ENCODE peak calls at places on chromosomes 6 and 20, in ten cellular contexts. One of them, this sample, is unnamed.
A peak's percentile ranks its signal among the peaks of the same experiment; 100 is the strongest.

GRCh38 chr6:39062014-39062740 is 13.6 kb downstream of the GLP1R start:
- DNase-seq in H1: no peak
- DNase-seq in GM12878: no peak
- DNase-seq in HCT116: no peak
- DNase-seq in endothelial cell of umbilical vein: no peak
- DNase-seq in A549: no peak
- DNase-seq in K562: no peak
- DNase-seq in HepG2: no peak
- DNase-seq in NB4: no peak
- DNase-seq in WTC11: no peak
- DNase-seq in this sample: peak; percentile 80

GRCh38 chr6:3534599-3534998 is 77.7 kb upstream of the SLC22A23 start:
- DNase-seq in HCT116: no peak
- DNase-seq in GM12878: no peak
- DNase-seq in NB4: no peak
- DNase-seq in H1: no peak
- DNase-seq in HepG2: peak; percentile 16
- DNase-seq in endothelial cell of umbilical vein: no peak
- DNase-seq in WTC11: no peak
- DNase-seq in A549: no peak
- DNase-seq in K562: no peak
- DNase-seq in this sample: no peak

GRCh38 chr6:146788115-146788514 is 189.3 kb downstream of the ADGB start:
- DNase-seq in WTC11: no peak
- DNase-seq in HCT116: no peak
- DNase-seq in NB4: no peak
- DNase-seq in K562: no peak
- DNase-seq in A549: no peak
- DNase-seq in H1: no peak
- DNase-seq in GM12878: no peak
- DNase-seq in HepG2: no peak
- DNase-seq in endothelial cell of umbilical vein: no peak
- DNase-seq in this sample: no peak

GRCh38 chr6:10809098-10809497 is 29.2 kb downstream of the MAK start:
- DNase-seq in HepG2: no peak
- DNase-seq in A549: no peak
- DNase-seq in WTC11: no peak
- DNase-seq in H1: no peak
- DNase-seq in NB4: peak; percentile 31
- DNase-seq in K562: no peak
- DNase-seq in HCT116: no peak
- DNase-seq in endothelial cell of umbilical vein: no peak
- DNase-seq in GM12878: no peak
- DNase-seq in this sample: no peak

GRCh38 chr6:48765352-48765961 is 654.5 kb upstream of the PTCHD4 start:
- DNase-seq in NB4: peak; percentile 60
- DNase-seq in HepG2: peak; percentile 46
- DNase-seq in H1: peak; percentile 25
- DNase-seq in WTC11: peak; percentile 38
- DNase-seq in HCT116: peak; percentile 59
- DNase-seq in A549: peak; percentile 55
- DNase-seq in GM12878: no peak
- DNase-seq in K562: no peak
- DNase-seq in endothelial cell of umbilical vein: peak; percentile 74
- DNase-seq in this sample: peak; percentile 22

GRCh38 chr6:156686429-156686939 is 90.7 kb upstream of the ARID1B start:
- DNase-seq in endothelial cell of umbilical vein: peak; percentile 81
- DNase-seq in K562: no peak
- DNase-seq in HCT116: no peak
- DNase-seq in HepG2: peak; percentile 70
- DNase-seq in GM12878: no peak
- DNase-seq in WTC11: peak; percentile 41
- DNase-seq in H1: no peak
- DNase-seq in A549: peak; percentile 26
- DNase-seq in NB4: peak; percentile 50
- DNase-seq in this sample: peak; percentile 69

GRCh38 chr6:38080889-38081288 is 261.4 kb downstream of the ZFAND3 start:
- DNase-seq in H1: no peak
- DNase-seq in A549: no peak
- DNase-seq in K562: no peak
- DNase-seq in HCT116: no peak
- DNase-seq in GM12878: no peak
- DNase-seq in NB4: no peak
- DNase-seq in WTC11: no peak
- DNase-seq in HepG2: peak; percentile 5
- DNase-seq in endothelial cell of umbilical vein: peak; percentile 43
- DNase-seq in this sample: no peak

GRCh38 chr6:97663252-97663651 is 380.2 kb upstream of the MMS22L start:
- DNase-seq in endothelial cell of umbilical vein: no peak
- DNase-seq in HepG2: no peak
- DNase-seq in GM12878: no peak
- DNase-seq in WTC11: no peak
- DNase-seq in NB4: no peak
- DNase-seq in HCT116: no peak
- DNase-seq in H1: no peak
- DNase-seq in A549: no peak
- DNase-seq in K562: no peak
- DNase-seq in this sample: no peak

GRCh38 chr6:117483004-117483644 is 650 bp downstream of the DCBLD1 start:
- DNase-seq in NB4: peak; percentile 76
- DNase-seq in GM12878: no peak
- DNase-seq in WTC11: peak; percentile 69
- DNase-seq in K562: peak; percentile 50
- DNase-seq in endothelial cell of umbilical vein: peak; percentile 64
- DNase-seq in A549: peak; percentile 38
- DNase-seq in HCT116: no peak
- DNase-seq in H1: no peak
- DNase-seq in HepG2: peak; percentile 74
- DNase-seq in this sample: peak; percentile 54

GRCh38 chr6:30855429-30856069 is 28.8 kb upstream of the DDR1 start:
- DNase-seq in HCT116: no peak
- DNase-seq in H1: no peak
- DNase-seq in GM12878: no peak
- DNase-seq in A549: no peak
- DNase-seq in WTC11: no peak
- DNase-seq in endothelial cell of umbilical vein: no peak
- DNase-seq in K562: no peak
- DNase-seq in HepG2: peak; percentile 71
- DNase-seq in NB4: no peak
- DNase-seq in this sample: no peak

GRCh38 chr20:56428388-56428787 is 16.3 kb downstream of the CASS4 start:
- DNase-seq in HCT116: no peak
- DNase-seq in A549: no peak
- DNase-seq in WTC11: no peak
- DNase-seq in K562: no peak
- DNase-seq in endothelial cell of umbilical vein: no peak
- DNase-seq in H1: no peak
- DNase-seq in HepG2: no peak
- DNase-seq in GM12878: no peak
- DNase-seq in NB4: no peak
- DNase-seq in this sample: no peak

GRCh38 chr6:52696418-52696817 is 25.5 kb downstream of the TMEM14A start:
- DNase-seq in NB4: no peak
- DNase-seq in GM12878: no peak
- DNase-seq in H1: no peak
- DNase-seq in A549: no peak
- DNase-seq in endothelial cell of umbilical vein: no peak
- DNase-seq in WTC11: no peak
- DNase-seq in K562: no peak
- DNase-seq in HCT116: no peak
- DNase-seq in HepG2: no peak
- DNase-seq in this sample: no peak

DNA sequence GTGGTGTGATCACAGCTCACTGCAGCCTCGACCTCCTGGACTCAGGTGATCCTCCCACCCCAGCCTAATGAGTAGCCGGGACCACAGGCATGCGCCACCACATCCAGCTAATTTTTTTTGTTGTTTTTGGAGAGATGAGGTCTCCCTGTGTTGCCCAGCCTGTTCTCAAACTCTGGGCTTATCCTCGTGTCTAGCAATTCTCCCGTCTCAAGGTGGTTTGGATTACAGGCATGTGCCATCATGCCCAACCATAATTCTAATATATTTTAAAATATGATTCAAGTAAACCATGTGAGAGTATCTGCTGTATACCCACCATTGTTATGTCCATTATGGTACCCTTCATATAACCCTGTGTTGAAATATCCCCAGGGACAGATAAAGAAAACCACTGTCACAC is 60.3 kb upstream of the C20orf144 start:
- DNase-seq in endothelial cell of umbilical vein: no peak
- DNase-seq in GM12878: no peak
- DNase-seq in HCT116: no peak
- DNase-seq in WTC11: no peak
- DNase-seq in HepG2: no peak
- DNase-seq in A549: no peak
- DNase-seq in H1: no peak
- DNase-seq in K562: no peak
- DNase-seq in NB4: peak; percentile 40
- DNase-seq in this sample: no peak
- TF ChIP-seq MAX in endothelial cell of umbilical vein: no peak
- TF ChIP-seq MAX in GM12878: no peak
- TF ChIP-seq MAX in HCT116: no peak
- TF ChIP-seq MAX in WTC11: no peak
- TF ChIP-seq MAX in HepG2: no peak
- TF ChIP-seq MAX in A549: no peak
- TF ChIP-seq MAX in H1: no peak
- TF ChIP-seq MAX in K562: no peak
- TF ChIP-seq MAX in NB4: no peak
- TF ChIP-seq MAX in this sample: no peak

DNA sequence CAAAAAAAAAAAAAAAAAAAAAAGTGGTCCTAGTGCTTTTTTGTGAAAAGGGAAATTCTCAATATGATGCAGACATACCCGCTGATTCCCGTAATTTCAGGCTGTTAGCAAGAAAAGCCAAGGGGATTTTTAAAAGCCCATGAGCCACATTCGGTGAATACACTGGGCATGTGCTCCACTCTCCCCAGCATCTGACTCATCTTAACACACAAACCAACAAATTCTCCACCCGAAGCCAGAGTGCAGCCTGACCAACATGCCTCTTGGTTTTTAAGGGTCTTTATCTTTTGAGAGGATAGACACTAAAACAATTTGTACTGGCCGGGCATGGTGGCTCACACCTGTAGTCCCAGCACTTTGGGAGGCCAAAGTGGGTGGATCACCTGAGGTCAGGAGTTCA is 45.5 kb upstream of the CD83 start:
- DNase-seq in HCT116: no peak
- DNase-seq in WTC11: no peak
- DNase-seq in GM12878: no peak
- DNase-seq in H1: no peak
- DNase-seq in A549: no peak
- DNase-seq in endothelial cell of umbilical vein: no peak
- DNase-seq in K562: no peak
- DNase-seq in HepG2: no peak
- DNase-seq in NB4: no peak
- DNase-seq in this sample: no peak
- TF ChIP-seq MAX in HCT116: no peak
- TF ChIP-seq MAX in WTC11: no peak
- TF ChIP-seq MAX in GM12878: no peak
- TF ChIP-seq MAX in H1: no peak
- TF ChIP-seq MAX in A549: no peak
- TF ChIP-seq MAX in endothelial cell of umbilical vein: no peak
- TF ChIP-seq MAX in K562: no peak
- TF ChIP-seq MAX in HepG2: no peak
- TF ChIP-seq MAX in NB4: no peak
- TF ChIP-seq MAX in this sample: no peak

GRCh38 chr20:10667077-10667401 is 6.8 kb downstream of the JAG1 start:
- DNase-seq in K562: no peak
- DNase-seq in HepG2: no peak
- DNase-seq in HCT116: no peak
- DNase-seq in WTC11: no peak
- DNase-seq in NB4: no peak
- DNase-seq in H1: no peak
- DNase-seq in GM12878: no peak
- DNase-seq in A549: no peak
- DNase-seq in endothelial cell of umbilical vein: peak; percentile 89
- DNase-seq in this sample: no peak
- TF ChIP-seq MAX in K562: no peak
- TF ChIP-seq MAX in HepG2: no peak
- TF ChIP-seq MAX in HCT116: no peak
- TF ChIP-seq MAX in WTC11: no peak
- TF ChIP-seq MAX in NB4: no peak
- TF ChIP-seq MAX in H1: no peak
- TF ChIP-seq MAX in GM12878: no peak
- TF ChIP-seq MAX in A549: no peak
- TF ChIP-seq MAX in endothelial cell of umbilical vein: peak; percentile 56
- TF ChIP-seq MAX in this sample: no peak

GRCh38 chr20:58045156-58045555 is 183.3 kb downstream of the ANKRD60 start:
- DNase-seq in H1: no peak
- DNase-seq in K562: no peak
- DNase-seq in HepG2: no peak
- DNase-seq in endothelial cell of umbilical vein: no peak
- DNase-seq in HCT116: no peak
- DNase-seq in NB4: no peak
- DNase-seq in A549: no peak
- DNase-seq in WTC11: no peak
- DNase-seq in GM12878: no peak
- DNase-seq in this sample: no peak

GRCh38 chr20:58051367-58051766 is 177.1 kb downstream of the ANKRD60 start:
- DNase-seq in A549: no peak
- DNase-seq in K562: no peak
- DNase-seq in endothelial cell of umbilical vein: no peak
- DNase-seq in HCT116: no peak
- DNase-seq in GM12878: no peak
- DNase-seq in NB4: no peak
- DNase-seq in HepG2: no peak
- DNase-seq in H1: no peak
- DNase-seq in WTC11: no peak
- DNase-seq in this sample: no peak

GRCh38 chr20:58045579-58045978 is 182.9 kb downstream of the ANKRD60 start:
- DNase-seq in WTC11: no peak
- DNase-seq in endothelial cell of umbilical vein: no peak
- DNase-seq in HepG2: no peak
- DNase-seq in HCT116: no peak
- DNase-seq in H1: no peak
- DNase-seq in K562: no peak
- DNase-seq in NB4: no peak
- DNase-seq in GM12878: no peak
- DNase-seq in A549: no peak
- DNase-seq in this sample: no peak

GRCh38 chr20:58046311-58046710 is 182.1 kb downstream of the ANKRD60 start:
- DNase-seq in NB4: no peak
- DNase-seq in WTC11: no peak
- DNase-seq in A549: no peak
- DNase-seq in H1: no peak
- DNase-seq in endothelial cell of umbilical vein: no peak
- DNase-seq in HepG2: no peak
- DNase-seq in K562: no peak
- DNase-seq in HCT116: no peak
- DNase-seq in GM12878: no peak
- DNase-seq in this sample: no peak

DNA sequence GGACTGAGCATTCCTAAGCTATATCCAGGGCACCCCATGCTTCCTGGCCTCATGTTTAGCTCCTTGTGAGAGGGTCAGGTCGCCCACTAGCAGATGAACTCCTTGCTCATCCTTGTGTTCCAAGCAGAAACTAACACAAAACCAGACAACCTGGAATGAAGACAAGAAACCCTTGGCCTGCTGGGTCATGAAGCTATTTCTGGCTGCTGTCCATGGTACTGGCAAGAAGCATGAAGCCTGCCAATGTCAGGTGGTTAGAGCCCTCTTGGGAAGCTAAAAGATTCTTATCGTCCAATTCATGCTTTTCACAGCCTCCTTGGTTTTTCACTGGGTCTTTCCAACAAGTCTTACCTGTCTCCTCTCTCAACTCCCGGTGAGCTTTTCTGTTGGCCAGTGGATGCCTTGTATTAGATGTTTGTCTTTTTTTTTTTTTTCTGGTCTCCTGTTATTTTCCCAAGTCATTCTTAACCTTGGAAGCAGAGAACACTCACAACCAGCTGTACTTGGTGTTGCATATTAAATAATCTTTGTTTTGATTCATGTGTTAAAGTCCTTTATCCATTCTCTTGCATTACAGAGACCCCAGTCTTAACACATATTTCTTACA is 180.3 kb downstream of the ANKRD60 start:
- DNase-seq in NB4: peak; percentile 53
- DNase-seq in HCT116: no peak
- DNase-seq in A549: peak; percentile 39
- DNase-seq in endothelial cell of umbilical vein: peak; percentile 28
- DNase-seq in K562: peak; percentile 40
- DNase-seq in WTC11: peak; percentile 44
- DNase-seq in GM12878: no peak
- DNase-seq in H1: no peak
- DNase-seq in HepG2: peak; percentile 16
- DNase-seq in this sample: no peak
- TF ChIP-seq MAX in NB4: peak; percentile 17
- TF ChIP-seq MAX in HCT116: no peak
- TF ChIP-seq MAX in A549: no peak
- TF ChIP-seq MAX in endothelial cell of umbilical vein: no peak
- TF ChIP-seq MAX in K562: no peak
- TF ChIP-seq MAX in WTC11: no peak
- TF ChIP-seq MAX in GM12878: no peak
- TF ChIP-seq MAX in H1: no peak
- TF ChIP-seq MAX in HepG2: no peak
- TF ChIP-seq MAX in this sample: no peak

This sample was measured in SK-N-SH.